ENCODE peak calls at places on chromosomes 13 and 19, in eight cellular contexts. H, V, E, N, A, X, I and G are unnamed samples.

GRCh38 chr13:27140060-27140459 is 31.6 kb downstream of the USP12 start:
- DNase-seq in E (no peak), H (no peak), A (no peak), N (no peak), I (no peak), X (no peak), V (no peak), G (no peak)

GRCh38 chr13:51730927-51731326 is 73.0 kb downstream of the DHRS12 start:
- DNase-seq in A (no peak), E (no peak), X (no peak), V (no peak), I (no peak), H (no peak), N (no peak), G (no peak)

GRCh38 chr13:84191199-84191598 is 308.9 kb upstream of the SLITRK1 start:
- DNase-seq in I (no peak), E (no peak), N (no peak), A (no peak), X (no peak), V (no peak), H (no peak), G (no peak)

GRCh38 chr19:33799507-33799906 is 2.8 kb downstream of the KCTD15 start:
- DNase-seq in E (no peak), V (no peak), X (no peak), I (no peak), N (no peak), H (no peak), A (no peak), G (no peak)

GRCh38 chr19:49567722-49568454 is 12.5 kb downstream of the NOSIP start:
- DNase-seq in N (peak; percentile 95), I (no peak), V (no peak), H (no peak), A (no peak), X (no peak), E (no peak), G (no peak)

GRCh38 chr13:20721454-20722357 is 18.2 kb downstream of the IL17D start:
- DNase-seq in X (peak; percentile 82), A (no peak), H (peak; percentile 64), E (peak; percentile 79), N (no peak), V (no peak), I (no peak), G (peak; percentile 39)

GRCh38 chr19:35805518-35806102 is 7.0 kb downstream of the PRODH2 start:
- DNase-seq in I (no peak), H (no peak), A (no peak), V (peak; percentile 65), E (no peak), X (no peak), N (no peak), G (no peak)

GRCh38 chr13:101053694-101054093 is 362.6 kb downstream of the NALCN start:
- DNase-seq in N (no peak), E (peak; percentile 14), H (no peak), V (no peak), X (no peak), A (no peak), I (no peak), G (no peak)

GRCh38 chr13:84377071-84377470 is 494.8 kb upstream of the SLITRK1 start:
- DNase-seq in X (peak; percentile 29), V (no peak), H (no peak), E (no peak), N (no peak), I (no peak), A (no peak), G (no peak)

GRCh38 chr19:869245-870177 is 10.0 kb downstream of the CFD start:
- DNase-seq in A (no peak), V (no peak), N (no peak), X (peak; percentile 96), E (peak; percentile 96), H (no peak), I (peak; percentile 82), G (peak; percentile 94)

GRCh38 chr13:54574791-54575190 is 1546.2 kb downstream of the OLFM4 start:
- DNase-seq in X (no peak), N (no peak), A (no peak), I (no peak), E (no peak), V (no peak), H (no peak), G (no peak)

GRCh38 chr19:16627194-16627927 is 643 bp downstream of the MED26 start:
- DNase-seq in N (no peak), E (no peak), I (peak; percentile 15), A (no peak), X (peak; percentile 15), V (no peak), H (peak; percentile 24), G (no peak)

GRCh38 chr13:111893607-111894443 is 173.1 kb upstream of the SOX1 start:
- DNase-seq in V (no peak), I (no peak), N (no peak), X (no peak), E (no peak), H (peak; percentile 32), A (no peak), G (no peak)

GRCh38 chr19:33221641-33222040 is 4.0 kb downstream of the SLC7A10 start:
- DNase-seq in H (no peak), A (no peak), I (no peak), N (no peak), V (no peak), X (no peak), E (peak; percentile 18), G (no peak)

GRCh38 chr13:60258349-60258748 is 94.6 kb upstream of the DIAPH3 start:
- DNase-seq in V (no peak), H (no peak), N (no peak), E (no peak), A (no peak), I (no peak), X (no peak), G (no peak)

GRCh38 chr19:40407714-40408600 is 5.2 kb downstream of the PRX start:
- DNase-seq in A (no peak), E (no peak), I (no peak), H (no peak), X (no peak), N (no peak), V (no peak), G (no peak)

GRCh38 chr19:42092350-42092749 is 16.4 kb downstream of the ZNF574 start:
- DNase-seq in N (peak; percentile 15), I (peak; percentile 59), H (no peak), E (no peak), X (peak; percentile 46), V (peak; percentile 23), A (no peak), G (no peak)

GRCh38 chr13:25249001-25249543 is 38.2 kb downstream of the MTMR6 start:
- DNase-seq in I (no peak), N (no peak), A (no peak), X (peak; percentile 23), V (peak; percentile 2), E (peak; percentile 43), H (peak; percentile 34), G (no peak)

GRCh38 chr13:104011505-104012270 is 945.5 kb upstream of the SLC10A2 start:
- DNase-seq in I (no peak), V (no peak), H (peak; percentile 10), X (no peak), N (no peak), A (no peak), E (no peak), G (no peak)

GRCh38 chr13:102131246-102131645 is 270.6 kb downstream of the FGF14 start:
- DNase-seq in V (no peak), A (no peak), N (no peak), H (no peak), E (no peak), I (no peak), X (no peak), G (no peak)

GRCh38 chr19:55492362-55492944 is 4.2 kb downstream of the SSC5D start:
- DNase-seq in X (no peak), E (no peak), H (no peak), N (no peak), A (no peak), I (no peak), V (peak; percentile 25), G (peak; percentile 47)

GRCh38 chr19:19406878-19407639 is 1.6 kb downstream of the GATAD2A start:
- DNase-seq in X (peak; percentile 55), V (no peak), A (peak; percentile 5), N (peak; percentile 23), H (no peak), E (peak; percentile 45), I (no peak), G (no peak)

GRCh38 chr13:48210178-48210577 is 22.8 kb upstream of the ITM2B start:
- DNase-seq in V (no peak), H (no peak), A (no peak), I (no peak), E (peak; percentile 86), X (peak; percentile 65), N (no peak), G (no peak)

GRCh38 chr13:53408847-53409568 is 380.4 kb downstream of the OLFM4 start:
- DNase-seq in I (no peak), X (no peak), H (no peak), N (no peak), E (no peak), V (no peak), A (no peak), G (no peak)

GRCh38 chr19:2604747-2605329 is 97.7 kb downstream of the GNG7 start:
- DNase-seq in I (no peak), E (no peak), V (no peak), A (no peak), N (no peak), H (no peak), X (no peak), G (no peak)

GRCh38 chr13:108558489-108558888 is 70.9 kb upstream of the MYO16 start:
- DNase-seq in V (no peak), H (no peak), E (no peak), N (no peak), I (no peak), X (no peak), A (no peak), G (no peak)

GRCh38 chr13:65026505-65026904 is 2203.6 kb downstream of the PCDH9 start:
- DNase-seq in E (no peak), N (no peak), I (no peak), V (no peak), H (no peak), X (no peak), A (no peak), G (no peak)

GRCh38 chr19:4502282-4503223 is 15.7 kb downstream of the PLIN4 start:
- DNase-seq in V (no peak), I (no peak), N (no peak), A (no peak), E (peak; percentile 6), H (no peak), X (no peak), G (no peak)

GRCh38 chr19:282501-282900 is 8.7 kb downstream of the PLPP2 start:
- DNase-seq in E (no peak), H (no peak), A (no peak), X (no peak), I (no peak), N (no peak), V (no peak), G (no peak)

GRCh38 chr19:45499196-45500180 is 1.2 kb downstream of the PPM1N start:
- DNase-seq in I (no peak), H (peak; percentile 49), E (no peak), A (no peak), V (no peak), X (peak; percentile 56), N (no peak), G (no peak)

GRCh38 chr19:43380008-43380407 is 26.5 kb downstream of the CD177 start:
- DNase-seq in H (peak; percentile 0), V (no peak), X (no peak), I (no peak), E (no peak), N (no peak), A (no peak), G (no peak)

GRCh38 chr13:113848020-113848419 is 15.9 kb downstream of the GAS6 start:
- DNase-seq in A (no peak), I (no peak), X (no peak), H (no peak), V (no peak), E (no peak), N (no peak), G (no peak)

GRCh38 chr13:109644069-109644750 is 142.2 kb downstream of the IRS2 start:
- DNase-seq in X (no peak), H (no peak), V (no peak), I (no peak), E (no peak), N (no peak), A (no peak), G (no peak)

GRCh38 chr19:2475018-2475701 is 767 bp upstream of the GADD45B start:
- DNase-seq in V (no peak), I (no peak), N (peak; percentile 47), H (peak; percentile 61), E (peak; percentile 48), A (no peak), X (peak; percentile 77), G (peak; percentile 63)